ENCODE peak calls at places on chromosomes 12 and 14, in nine cellular contexts. One of them, this sample, is unnamed.

GRCh38 chr12:2284857-2285256 is 232.1 kb downstream of the CACNA1C start:
- DNase-seq in prostate gland: peak; percentile 60
- DNase-seq in body of pancreas: peak; percentile 44
- DNase-seq in ovary: peak; percentile 70
- DNase-seq in Peyer's patch: peak; percentile 83
- DNase-seq in esophagus muscularis mucosa: no peak
- DNase-seq in IMR-90: peak; percentile 73
- DNase-seq in H1: peak; percentile 91
- DNase-seq in uterus: peak; percentile 72
- DNase-seq in this sample: peak; percentile 84

GRCh38 chr12:79782197-79782890 is 91.6 kb upstream of the PAWR start:
- DNase-seq in IMR-90: peak; percentile 72
- DNase-seq in ovary: no peak
- DNase-seq in uterus: no peak
- DNase-seq in H1: no peak
- DNase-seq in prostate gland: no peak
- DNase-seq in esophagus muscularis mucosa: no peak
- DNase-seq in Peyer's patch: no peak
- DNase-seq in body of pancreas: no peak
- DNase-seq in this sample: no peak

GRCh38 chr14:50062438-50063039 is 53.8 kb downstream of the VCPKMT start:
- DNase-seq in ovary: no peak
- DNase-seq in IMR-90: peak; percentile 83
- DNase-seq in Peyer's patch: no peak
- DNase-seq in body of pancreas: no peak
- DNase-seq in prostate gland: no peak
- DNase-seq in uterus: peak; percentile 59
- DNase-seq in esophagus muscularis mucosa: no peak
- DNase-seq in H1: no peak
- DNase-seq in this sample: no peak

GRCh38 chr12:95884998-95885397 is 26.2 kb downstream of the SNRPF start:
- DNase-seq in prostate gland: no peak
- DNase-seq in esophagus muscularis mucosa: no peak
- DNase-seq in H1: no peak
- DNase-seq in body of pancreas: no peak
- DNase-seq in Peyer's patch: no peak
- DNase-seq in uterus: no peak
- DNase-seq in ovary: no peak
- DNase-seq in IMR-90: no peak
- DNase-seq in this sample: no peak

GRCh38 chr12:98578821-98579220 is 14.7 kb upstream of the SLC25A3 start:
- DNase-seq in Peyer's patch: no peak
- DNase-seq in esophagus muscularis mucosa: no peak
- DNase-seq in ovary: no peak
- DNase-seq in H1: no peak
- DNase-seq in IMR-90: peak; percentile 22
- DNase-seq in body of pancreas: no peak
- DNase-seq in uterus: no peak
- DNase-seq in prostate gland: no peak
- DNase-seq in this sample: no peak

GRCh38 chr12:77667101-77667500 is 163.6 kb upstream of the NAV3 start:
- DNase-seq in body of pancreas: no peak
- DNase-seq in H1: no peak
- DNase-seq in prostate gland: no peak
- DNase-seq in uterus: no peak
- DNase-seq in ovary: no peak
- DNase-seq in IMR-90: peak; percentile 4
- DNase-seq in Peyer's patch: no peak
- DNase-seq in esophagus muscularis mucosa: no peak
- DNase-seq in this sample: no peak

GRCh38 chr12:75478395-75478794 is 2.2 kb upstream of the GLIPR1 start:
- DNase-seq in uterus: no peak
- DNase-seq in H1: no peak
- DNase-seq in IMR-90: peak; percentile 78
- DNase-seq in body of pancreas: no peak
- DNase-seq in Peyer's patch: no peak
- DNase-seq in prostate gland: no peak
- DNase-seq in esophagus muscularis mucosa: no peak
- DNase-seq in ovary: no peak
- DNase-seq in this sample: no peak

GRCh38 chr12:109728921-109729836 is 15.6 kb downstream of the FAM222A start:
- DNase-seq in H1: no peak
- DNase-seq in prostate gland: peak; percentile 48
- DNase-seq in body of pancreas: no peak
- DNase-seq in ovary: no peak
- DNase-seq in Peyer's patch: peak; percentile 25
- DNase-seq in uterus: no peak
- DNase-seq in esophagus muscularis mucosa: no peak
- DNase-seq in IMR-90: no peak
- DNase-seq in this sample: peak; percentile 59

GRCh38 chr12:52037248-52037861 is 13.9 kb upstream of the NR4A1 start:
- DNase-seq in ovary: peak; percentile 86
- DNase-seq in uterus: peak; percentile 80
- DNase-seq in H1: peak; percentile 75
- DNase-seq in IMR-90: peak; percentile 46
- DNase-seq in Peyer's patch: peak; percentile 67
- DNase-seq in prostate gland: no peak
- DNase-seq in body of pancreas: peak; percentile 60
- DNase-seq in esophagus muscularis mucosa: no peak
- DNase-seq in this sample: peak; percentile 94

DNA sequence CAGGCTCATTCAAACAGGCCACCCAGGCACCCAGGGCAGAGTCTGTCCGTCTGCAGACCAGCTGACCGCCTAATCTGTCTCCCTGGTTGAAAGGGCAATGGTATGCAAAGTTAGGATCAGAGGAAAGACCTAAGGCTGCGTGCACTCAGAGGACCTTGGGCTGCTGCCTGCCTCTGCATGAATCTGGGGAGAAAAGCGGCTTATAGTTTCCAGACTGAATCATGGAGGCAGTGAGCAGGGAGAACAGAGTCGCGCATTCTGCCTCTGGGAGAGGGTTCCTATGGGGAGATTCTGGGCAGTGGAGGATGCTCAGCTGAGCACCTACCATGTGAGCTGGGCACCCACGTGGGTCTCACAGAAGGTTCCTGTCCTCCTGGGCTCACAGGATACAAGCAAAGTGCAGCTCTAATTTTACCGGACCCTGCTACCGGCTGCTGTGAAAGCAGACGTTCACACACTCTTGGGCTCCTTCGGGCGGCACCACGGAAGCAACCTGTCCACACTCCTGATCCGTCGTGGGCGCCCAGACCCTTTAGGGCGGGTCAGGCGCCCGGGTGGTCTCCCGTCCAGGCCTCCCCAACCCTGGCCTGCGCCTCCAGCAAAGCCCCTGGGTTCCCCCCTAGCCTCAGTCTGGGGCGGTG is 776 bp downstream of the SCARB1 start:
- DNase-seq in body of pancreas: peak; percentile 27
- DNase-seq in uterus: no peak
- DNase-seq in H1: no peak
- DNase-seq in prostate gland: peak; percentile 14
- DNase-seq in Peyer's patch: no peak
- DNase-seq in IMR-90: no peak
- DNase-seq in ovary: peak; percentile 37
- DNase-seq in esophagus muscularis mucosa: no peak
- DNase-seq in this sample: no peak
- TF ChIP-seq POLR2A in body of pancreas: no peak
- TF ChIP-seq POLR2A in uterus: no peak
- TF ChIP-seq POLR2A in H1: no peak
- TF ChIP-seq POLR2A in prostate gland: no peak
- TF ChIP-seq POLR2A in Peyer's patch: no peak
- TF ChIP-seq POLR2A in IMR-90: no peak
- TF ChIP-seq POLR2A in ovary: no peak
- TF ChIP-seq POLR2A in esophagus muscularis mucosa: no peak
- TF ChIP-seq POLR2A in this sample: no peak

GRCh38 chr12:67702136-67702535 is 53.6 kb downstream of the DYRK2 start:
- DNase-seq in esophagus muscularis mucosa: no peak
- DNase-seq in IMR-90: no peak
- DNase-seq in uterus: no peak
- DNase-seq in ovary: no peak
- DNase-seq in prostate gland: no peak
- DNase-seq in body of pancreas: no peak
- DNase-seq in Peyer's patch: no peak
- DNase-seq in H1: no peak
- DNase-seq in this sample: no peak

GRCh38 chr12:67697981-67698380 is 49.4 kb downstream of the DYRK2 start:
- DNase-seq in esophagus muscularis mucosa: no peak
- DNase-seq in uterus: no peak
- DNase-seq in prostate gland: no peak
- DNase-seq in ovary: no peak
- DNase-seq in body of pancreas: no peak
- DNase-seq in H1: no peak
- DNase-seq in IMR-90: no peak
- DNase-seq in Peyer's patch: no peak
- DNase-seq in this sample: no peak

GRCh38 chr12:67704071-67704470 is 55.5 kb downstream of the DYRK2 start:
- DNase-seq in uterus: no peak
- DNase-seq in IMR-90: no peak
- DNase-seq in Peyer's patch: no peak
- DNase-seq in prostate gland: no peak
- DNase-seq in body of pancreas: no peak
- DNase-seq in esophagus muscularis mucosa: no peak
- DNase-seq in H1: no peak
- DNase-seq in ovary: no peak
- DNase-seq in this sample: no peak

GRCh38 chr12:67698711-67699603 is 50.4 kb downstream of the DYRK2 start:
- DNase-seq in esophagus muscularis mucosa: no peak
- DNase-seq in prostate gland: no peak
- DNase-seq in H1: no peak
- DNase-seq in Peyer's patch: no peak
- DNase-seq in ovary: no peak
- DNase-seq in body of pancreas: no peak
- DNase-seq in IMR-90: peak; percentile 52
- DNase-seq in uterus: no peak
- DNase-seq in this sample: no peak

GRCh38 chr12:67701121-67701520 is 52.6 kb downstream of the DYRK2 start:
- DNase-seq in prostate gland: no peak
- DNase-seq in H1: no peak
- DNase-seq in body of pancreas: no peak
- DNase-seq in Peyer's patch: no peak
- DNase-seq in ovary: no peak
- DNase-seq in uterus: no peak
- DNase-seq in IMR-90: peak; percentile 69
- DNase-seq in esophagus muscularis mucosa: no peak
- DNase-seq in this sample: no peak
- H3K4me1 ChIP-seq in prostate gland: no peaks in the 10 kb centered on the region
- H3K4me1 ChIP-seq in H1: no peaks in the 10 kb centered on the region
- H3K4me1 ChIP-seq in body of pancreas: no peaks in the 10 kb centered on the region
- H3K4me1 ChIP-seq in Peyer's patch: no peaks in the 10 kb centered on the region
- H3K4me1 ChIP-seq in ovary: no peaks in the 10 kb centered on the region
- H3K4me1 ChIP-seq in uterus: no peaks in the 10 kb centered on the region
- H3K4me1 ChIP-seq in IMR-90: peaks cover 10% of the 10 kb centered on the region
- H3K4me1 ChIP-seq in esophagus muscularis mucosa: peaks cover 15% of the 10 kb centered on the region
- H3K4me1 ChIP-seq in this sample: no peaks in the 10 kb centered on the region

DNA sequence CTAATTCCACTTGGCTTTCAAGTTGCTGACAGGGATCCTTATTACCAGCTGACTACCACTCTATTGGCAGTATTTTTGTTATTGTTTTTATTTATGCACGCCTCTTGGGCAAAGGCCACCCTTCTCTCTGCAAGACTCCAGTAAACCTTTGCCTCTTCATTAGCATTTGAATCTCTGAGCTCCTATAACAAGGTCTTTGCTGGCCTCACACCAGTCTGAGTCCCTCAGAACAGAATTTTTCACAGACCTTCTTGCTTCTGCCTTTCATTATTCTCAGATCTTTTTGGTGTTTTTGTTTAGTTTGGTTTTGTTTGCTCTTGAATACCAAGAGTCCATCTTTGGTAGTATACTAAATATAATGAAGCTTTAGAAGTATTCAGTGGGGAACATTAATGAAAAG is 145.9 kb downstream of the PDZRN4 start:
- DNase-seq in esophagus muscularis mucosa: no peak
- DNase-seq in prostate gland: no peak
- DNase-seq in Peyer's patch: no peak
- DNase-seq in body of pancreas: no peak
- DNase-seq in IMR-90: no peak
- DNase-seq in uterus: no peak
- DNase-seq in H1: no peak
- DNase-seq in ovary: no peak
- DNase-seq in this sample: no peak
- H3K27ac ChIP-seq in esophagus muscularis mucosa: no peak overlapping the region
- H3K27ac ChIP-seq in prostate gland: no peak overlapping the region
- H3K27ac ChIP-seq in Peyer's patch: no peak overlapping the region
- H3K27ac ChIP-seq in body of pancreas: no peak overlapping the region
- H3K27ac ChIP-seq in IMR-90: no peak overlapping the region
- H3K27ac ChIP-seq in uterus: no peak overlapping the region
- H3K27ac ChIP-seq in H1: no peak overlapping the region
- H3K27ac ChIP-seq in ovary: no peak overlapping the region
- H3K27ac ChIP-seq in this sample: no peak overlapping the region

DNA sequence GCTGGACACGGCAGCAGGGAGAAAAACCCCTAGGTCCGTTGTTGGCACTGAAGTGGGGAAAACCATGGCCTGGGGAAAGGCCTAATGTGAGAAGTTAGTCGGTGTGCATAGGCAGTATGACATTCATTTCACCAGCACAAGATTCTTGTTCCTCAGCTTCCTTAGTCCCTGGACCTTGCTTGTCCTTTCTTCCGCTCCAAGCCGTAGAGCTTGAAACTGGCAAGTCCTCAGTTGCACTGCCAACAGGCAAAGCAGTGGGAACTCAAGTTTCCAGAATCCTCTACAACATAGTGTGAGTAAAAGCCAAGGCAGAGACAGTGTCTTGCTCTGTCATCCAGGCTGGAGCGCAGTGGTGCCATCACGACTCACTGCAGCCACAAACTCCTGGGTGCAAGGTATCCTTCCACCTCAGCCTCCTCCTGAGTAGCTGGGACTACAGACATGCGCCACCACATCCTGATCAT is 138.5 kb upstream of the AMIGO2 start:
- DNase-seq in body of pancreas: no peak
- DNase-seq in IMR-90: no peak
- DNase-seq in uterus: no peak
- DNase-seq in ovary: no peak
- DNase-seq in esophagus muscularis mucosa: no peak
- DNase-seq in prostate gland: no peak
- DNase-seq in H1: no peak
- DNase-seq in Peyer's patch: no peak
- DNase-seq in this sample: no peak
- TF ChIP-seq POLR2A in body of pancreas: no peak
- TF ChIP-seq POLR2A in IMR-90: no peak
- TF ChIP-seq POLR2A in uterus: no peak
- TF ChIP-seq POLR2A in ovary: no peak
- TF ChIP-seq POLR2A in esophagus muscularis mucosa: no peak
- TF ChIP-seq POLR2A in prostate gland: no peak
- TF ChIP-seq POLR2A in H1: no peak
- TF ChIP-seq POLR2A in Peyer's patch: no peak
- TF ChIP-seq POLR2A in this sample: no peak

DNA sequence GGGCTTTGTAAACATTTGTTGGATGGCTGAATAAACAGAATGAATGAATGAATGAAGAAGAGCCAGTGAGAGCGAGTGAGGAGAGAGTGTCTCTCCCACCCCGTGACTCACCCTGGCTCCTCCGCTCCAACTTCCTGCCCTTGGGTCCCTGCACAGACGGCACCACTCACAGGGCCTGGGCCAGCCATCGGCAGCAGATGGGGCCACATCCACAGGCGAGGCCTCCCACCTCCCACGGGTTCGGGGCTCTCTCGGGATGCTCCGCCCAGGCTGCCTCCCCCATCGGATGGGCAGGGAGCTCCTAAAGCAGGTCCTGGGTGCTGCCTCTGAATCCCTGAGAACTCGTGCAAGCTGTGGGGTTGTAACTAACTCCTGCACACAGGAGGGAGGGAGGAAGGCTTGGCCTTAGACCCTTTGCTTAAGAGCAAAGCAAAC is 41.3 kb downstream of the CCNK start:
- DNase-seq in prostate gland: no peak
- DNase-seq in IMR-90: peak; percentile 78
- DNase-seq in Peyer's patch: no peak
- DNase-seq in esophagus muscularis mucosa: no peak
- DNase-seq in uterus: peak; percentile 68
- DNase-seq in H1: no peak
- DNase-seq in body of pancreas: no peak
- DNase-seq in ovary: peak; percentile 50
- DNase-seq in this sample: peak; percentile 85
- H3K4me1 ChIP-seq in prostate gland: peaks cover 20% of the 10 kb centered on the region
- H3K4me1 ChIP-seq in IMR-90: peaks cover 32% of the 10 kb centered on the region
- H3K4me1 ChIP-seq in Peyer's patch: no peaks in the 10 kb centered on the region
- H3K4me1 ChIP-seq in esophagus muscularis mucosa: peaks cover 82% of the 10 kb centered on the region
- H3K4me1 ChIP-seq in uterus: no peaks in the 10 kb centered on the region
- H3K4me1 ChIP-seq in H1: peaks cover 11% of the 10 kb centered on the region
- H3K4me1 ChIP-seq in body of pancreas: peaks cover 36% of the 10 kb centered on the region
- H3K4me1 ChIP-seq in ovary: peaks cover 20% of the 10 kb centered on the region
- H3K4me1 ChIP-seq in this sample: peaks cover 81% of the 10 kb centered on the region

This sample was measured in sigmoid colon.